ENCODE peak calls at places on chromosomes 2 and 18, in six cellular contexts. One of them, this sample, is unnamed.

GRCh38 chr18:8424481-8424880 is 184.8 kb upstream of the RAB12 start:
- DNase-seq in heart right ventricle: no peak
- DNase-seq in A673: no peak
- DNase-seq in PC-3: no peak
- DNase-seq in sigmoid colon: no peak
- DNase-seq in fibroblast of lung: no peak
- DNase-seq in this sample: no peak

GRCh38 chr18:10912790-10913560 is 236.4 kb downstream of the PIEZO2 start:
- DNase-seq in heart right ventricle: peak; percentile 13
- DNase-seq in A673: no peak
- DNase-seq in PC-3: no peak
- DNase-seq in sigmoid colon: no peak
- DNase-seq in fibroblast of lung: peak; percentile 84
- DNase-seq in this sample: no peak

GRCh38 chr2:227322530-227323190 is 2.4 kb upstream of the MFF start:
- DNase-seq in heart right ventricle: no peak
- DNase-seq in A673: no peak
- DNase-seq in PC-3: no peak
- DNase-seq in sigmoid colon: no peak
- DNase-seq in fibroblast of lung: no peak
- DNase-seq in this sample: no peak

GRCh38 chr2:186460465-186460864 is 25.6 kb upstream of the ZC3H15 start:
- DNase-seq in heart right ventricle: no peak
- DNase-seq in A673: peak; percentile 17
- DNase-seq in PC-3: peak; percentile 37
- DNase-seq in sigmoid colon: no peak
- DNase-seq in fibroblast of lung: peak; percentile 29
- DNase-seq in this sample: no peak

GRCh38 chr2:157468931-157469708 is 25.2 kb upstream of the CYTIP start:
- DNase-seq in heart right ventricle: no peak
- DNase-seq in A673: no peak
- DNase-seq in PC-3: peak; percentile 46
- DNase-seq in sigmoid colon: no peak
- DNase-seq in fibroblast of lung: peak; percentile 12
- DNase-seq in this sample: no peak

GRCh38 chr2:206707164-206707701 is 11.0 kb downstream of the DYTN start:
- DNase-seq in heart right ventricle: no peak
- DNase-seq in A673: no peak
- DNase-seq in PC-3: no peak
- DNase-seq in sigmoid colon: no peak
- DNase-seq in fibroblast of lung: no peak
- DNase-seq in this sample: no peak

GRCh38 chr2:105125428-105125827 is 87.6 kb downstream of the MRPS9 start:
- DNase-seq in heart right ventricle: no peak
- DNase-seq in A673: peak; percentile 40
- DNase-seq in PC-3: no peak
- DNase-seq in sigmoid colon: no peak
- DNase-seq in fibroblast of lung: no peak
- DNase-seq in this sample: no peak

GRCh38 chr2:10408649-10409579 is 39.2 kb downstream of the ODC1 start:
- DNase-seq in heart right ventricle: peak; percentile 74
- DNase-seq in A673: peak; percentile 79
- DNase-seq in PC-3: peak; percentile 92
- DNase-seq in sigmoid colon: peak; percentile 88
- DNase-seq in fibroblast of lung: peak; percentile 70
- DNase-seq in this sample: peak; percentile 90

GRCh38 chr18:9711361-9712129 is 3.4 kb downstream of the RAB31 start:
- DNase-seq in heart right ventricle: no peak
- DNase-seq in A673: no peak
- DNase-seq in PC-3: no peak
- DNase-seq in sigmoid colon: peak; percentile 66
- DNase-seq in fibroblast of lung: no peak
- DNase-seq in this sample: no peak

GRCh38 chr2:210577263-210578071 is 21.1 kb downstream of the CPS1 start:
- DNase-seq in heart right ventricle: no peak
- DNase-seq in A673: peak; percentile 70
- DNase-seq in PC-3: peak; percentile 72
- DNase-seq in sigmoid colon: no peak
- DNase-seq in fibroblast of lung: peak; percentile 67
- DNase-seq in this sample: no peak

GRCh38 chr2:136767030-136767429 is 1.7 kb downstream of the THSD7B start:
- DNase-seq in heart right ventricle: no peak
- DNase-seq in A673: no peak
- DNase-seq in PC-3: no peak
- DNase-seq in sigmoid colon: no peak
- DNase-seq in fibroblast of lung: no peak
- DNase-seq in this sample: no peak

GRCh38 chr2:136765736-136766323 is 485 bp downstream of the THSD7B start:
- DNase-seq in heart right ventricle: no peak
- DNase-seq in A673: peak; percentile 6
- DNase-seq in PC-3: no peak
- DNase-seq in sigmoid colon: no peak
- DNase-seq in fibroblast of lung: no peak
- DNase-seq in this sample: no peak

GRCh38 chr2:136764397-136765255 is 719 bp upstream of the THSD7B start:
- DNase-seq in heart right ventricle: no peak
- DNase-seq in A673: no peak
- DNase-seq in PC-3: no peak
- DNase-seq in sigmoid colon: no peak
- DNase-seq in fibroblast of lung: no peak
- DNase-seq in this sample: peak; percentile 18

GRCh38 chr2:136770384-136770783 is 5.0 kb downstream of the THSD7B start:
- DNase-seq in heart right ventricle: no peak
- DNase-seq in A673: no peak
- DNase-seq in PC-3: no peak
- DNase-seq in sigmoid colon: no peak
- DNase-seq in fibroblast of lung: no peak
- DNase-seq in this sample: no peak

GRCh38 chr2:136765256-136765735 is at the start of gene THSD7B:
- DNase-seq in heart right ventricle: no peak
- DNase-seq in A673: no peak
- DNase-seq in PC-3: no peak
- DNase-seq in sigmoid colon: no peak
- DNase-seq in fibroblast of lung: no peak
- DNase-seq in this sample: no peak
- TF ChIP-seq CTCF in heart right ventricle: no peak
- TF ChIP-seq CTCF in A673: no peak
- TF ChIP-seq CTCF in PC-3: no peak
- TF ChIP-seq CTCF in sigmoid colon: no peak
- TF ChIP-seq CTCF in fibroblast of lung: no peak
- TF ChIP-seq CTCF in this sample: no peak

GRCh38 chr2:204272913-204273312 is 272.4 kb upstream of the PARD3B start:
- DNase-seq in heart right ventricle: no peak
- DNase-seq in A673: no peak
- DNase-seq in PC-3: no peak
- DNase-seq in sigmoid colon: no peak
- DNase-seq in fibroblast of lung: no peak
- DNase-seq in this sample: no peak
- H3K27ac ChIP-seq in heart right ventricle: no peak overlapping the region
- H3K27ac ChIP-seq in A673: no peak overlapping the region
- H3K27ac ChIP-seq in PC-3: no peak overlapping the region
- H3K27ac ChIP-seq in sigmoid colon: no peak overlapping the region
- H3K27ac ChIP-seq in fibroblast of lung: no peak overlapping the region
- H3K27ac ChIP-seq in this sample: no peak overlapping the region

GRCh38 chr2:71456617-71457016 is 3.3 kb downstream of the DYSF start:
- DNase-seq in heart right ventricle: no peak
- DNase-seq in A673: no peak
- DNase-seq in PC-3: no peak
- DNase-seq in sigmoid colon: no peak
- DNase-seq in fibroblast of lung: no peak
- DNase-seq in this sample: no peak
- H3K4me1 ChIP-seq in heart right ventricle: peaks cover 100% of the 10 kb centered on the region
- H3K4me1 ChIP-seq in A673: no peaks in the 10 kb centered on the region
- H3K4me1 ChIP-seq in PC-3: peaks cover 37% of the 10 kb centered on the region
- H3K4me1 ChIP-seq in sigmoid colon: peaks cover 73% of the 10 kb centered on the region
- H3K4me1 ChIP-seq in fibroblast of lung: no peaks in the 10 kb centered on the region
- H3K4me1 ChIP-seq in this sample: no peaks in the 10 kb centered on the region

DNA sequence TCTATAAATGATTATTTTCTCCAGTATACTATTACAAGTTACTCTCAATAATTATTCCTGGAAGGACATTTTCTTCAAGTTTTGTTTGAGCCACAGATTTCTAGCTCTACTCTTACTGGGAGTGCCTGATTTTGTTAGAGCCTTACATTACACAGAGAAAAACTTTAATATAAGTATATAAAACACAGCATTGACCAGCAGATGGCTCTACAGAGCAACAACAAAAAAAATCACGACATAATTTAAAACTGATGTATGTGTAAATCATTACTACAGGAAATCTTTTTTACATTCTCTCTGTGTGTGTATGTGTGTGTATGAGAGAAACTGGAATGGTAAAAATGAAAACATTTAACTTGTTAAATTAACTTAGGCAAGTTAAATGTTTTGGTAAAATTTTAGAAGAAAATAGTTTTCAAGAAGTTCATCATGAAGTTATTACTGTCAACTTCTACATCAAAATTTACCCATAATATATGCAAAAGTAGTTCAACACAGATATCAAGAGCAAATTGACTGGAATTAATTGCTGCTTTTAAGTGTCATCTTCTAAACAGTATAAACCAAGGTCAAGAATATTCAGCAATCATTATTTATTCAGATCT is 103.3 kb downstream of the MDH1 start:
- DNase-seq in heart right ventricle: no peak
- DNase-seq in A673: peak; percentile 65
- DNase-seq in PC-3: peak; percentile 74
- DNase-seq in sigmoid colon: no peak
- DNase-seq in fibroblast of lung: peak; percentile 72
- DNase-seq in this sample: no peak
- TF ChIP-seq CTCF in heart right ventricle: peak; percentile 59
- TF ChIP-seq CTCF in A673: peak; percentile 69
- TF ChIP-seq CTCF in PC-3: peak; percentile 72
- TF ChIP-seq CTCF in sigmoid colon: no peak
- TF ChIP-seq CTCF in fibroblast of lung: peak; percentile 47
- TF ChIP-seq CTCF in this sample: peak; percentile 58

DNA sequence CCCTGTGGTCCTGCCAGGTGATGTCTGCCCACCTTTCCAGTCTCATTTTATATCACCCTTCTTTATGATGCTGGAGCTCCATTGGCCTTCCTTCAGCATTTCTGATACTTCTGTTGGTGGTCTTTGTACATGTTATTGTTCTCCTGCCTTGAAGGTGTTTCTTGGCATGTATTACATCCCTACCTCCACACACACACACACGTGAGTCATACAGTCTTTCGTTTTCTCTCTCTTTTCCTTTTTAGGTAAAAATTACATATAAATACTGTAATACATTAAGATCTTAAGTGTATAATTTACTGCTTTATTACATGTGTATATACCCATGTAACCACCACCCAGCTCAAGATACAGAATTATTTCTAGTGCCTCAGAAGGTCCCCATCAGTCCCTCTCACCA is 10.2 kb upstream of the ADGRF3 start:
- DNase-seq in heart right ventricle: no peak
- DNase-seq in A673: no peak
- DNase-seq in PC-3: no peak
- DNase-seq in sigmoid colon: no peak
- DNase-seq in fibroblast of lung: no peak
- DNase-seq in this sample: no peak
- H3K27ac ChIP-seq in heart right ventricle: no peak overlapping the region
- H3K27ac ChIP-seq in A673: peak overlapping the region; percentile 41
- H3K27ac ChIP-seq in PC-3: no peak overlapping the region
- H3K27ac ChIP-seq in sigmoid colon: no peak overlapping the region
- H3K27ac ChIP-seq in fibroblast of lung: no peak overlapping the region
- H3K27ac ChIP-seq in this sample: no peak overlapping the region

GRCh38 chr2:134583997-134584520 is 134.7 kb downstream of the TMEM163 start:
- DNase-seq in heart right ventricle: no peak
- DNase-seq in A673: no peak
- DNase-seq in PC-3: no peak
- DNase-seq in sigmoid colon: no peak
- DNase-seq in fibroblast of lung: no peak
- DNase-seq in this sample: no peak

GRCh38 chr2:134581877-134582546 is 136.8 kb downstream of the TMEM163 start:
- DNase-seq in heart right ventricle: no peak
- DNase-seq in A673: no peak
- DNase-seq in PC-3: no peak
- DNase-seq in sigmoid colon: no peak
- DNase-seq in fibroblast of lung: no peak
- DNase-seq in this sample: no peak

GRCh38 chr2:134582547-134582899 is 136.3 kb downstream of the TMEM163 start:
- DNase-seq in heart right ventricle: no peak
- DNase-seq in A673: no peak
- DNase-seq in PC-3: no peak
- DNase-seq in sigmoid colon: no peak
- DNase-seq in fibroblast of lung: no peak
- DNase-seq in this sample: no peak

GRCh38 chr2:134586289-134586980 is 132.4 kb downstream of the TMEM163 start:
- DNase-seq in heart right ventricle: no peak
- DNase-seq in A673: no peak
- DNase-seq in PC-3: no peak
- DNase-seq in sigmoid colon: no peak
- DNase-seq in fibroblast of lung: no peak
- DNase-seq in this sample: no peak

DNA sequence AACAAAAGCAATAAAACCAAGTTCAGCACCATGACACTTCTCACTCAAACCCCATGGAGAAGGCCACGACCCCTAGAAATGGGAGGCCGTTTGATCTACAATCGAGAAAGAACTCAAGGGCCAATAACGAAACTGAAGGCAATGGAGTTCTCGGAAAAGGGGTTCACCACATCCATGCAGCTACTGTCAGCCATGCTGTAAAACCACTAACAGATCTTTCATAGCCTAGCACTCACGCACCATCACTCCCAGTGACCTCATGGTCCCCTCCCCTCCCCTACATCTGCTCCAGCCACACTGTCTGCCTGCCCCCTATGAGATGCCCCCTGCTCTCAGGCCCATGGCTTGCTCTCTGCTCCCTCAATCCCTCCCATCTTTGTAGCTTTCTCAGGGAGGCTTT is 135.3 kb downstream of the TMEM163 start:
- DNase-seq in heart right ventricle: no peak
- DNase-seq in A673: no peak
- DNase-seq in PC-3: no peak
- DNase-seq in sigmoid colon: no peak
- DNase-seq in fibroblast of lung: no peak
- DNase-seq in this sample: no peak
- H3K4me1 ChIP-seq in heart right ventricle: no peaks in the 10 kb centered on the region
- H3K4me1 ChIP-seq in A673: no peaks in the 10 kb centered on the region
- H3K4me1 ChIP-seq in PC-3: no peaks in the 10 kb centered on the region
- H3K4me1 ChIP-seq in sigmoid colon: no peaks in the 10 kb centered on the region
- H3K4me1 ChIP-seq in fibroblast of lung: no peaks in the 10 kb centered on the region
- H3K4me1 ChIP-seq in this sample: no peaks in the 10 kb centered on the region